ENCODE peak calls at places on chromosomes 1 and 21, in ten cellular contexts. S is K562, J is neuronal stem cell, B is MM.1S, A is endothelial cell of umbilical vein, D is PC-9, N is neural progenitor cell, E is IMR-90, X is H9, O is SK-N-SH. C is an unnamed sample.

GRCh38 chr1:165073402-165074007 is 283.0 kb downstream of the LMX1A start:
- DNase-seq in S (no peak), J (peak; percentile 47), B (peak; percentile 69), A (peak; percentile 57), D (peak; percentile 46), N (peak; percentile 75), E (peak; percentile 56), X (peak; percentile 52), O (peak; percentile 47), C (peak; percentile 35)

GRCh38 chr1:43449708-43450069 is 4.0 kb downstream of the HYI start:
- DNase-seq in S (no peak), J (no peak), B (no peak), A (no peak), D (no peak), N (no peak), E (no peak), X (peak; percentile 9), O (no peak), C (no peak)

GRCh38 chr1:116172666-116173065 is 61.5 kb downstream of the MAB21L3 start:
- DNase-seq in S (no peak), J (no peak), B (no peak), A (no peak), D (no peak), N (no peak), E (no peak), X (no peak), O (no peak), C (no peak)

GRCh38 chr1:154860154-154860870 is 9.8 kb downstream of the KCNN3 start:
- DNase-seq in S (peak; percentile 27), J (no peak), B (peak; percentile 98), A (no peak), D (peak; percentile 30), N (no peak), E (no peak), X (no peak), O (no peak), C (no peak)

GRCh38 chr1:51649593-51650091 is 32.8 kb downstream of the OSBPL9 start:
- DNase-seq in S (no peak), J (no peak), B (no peak), A (no peak), D (peak; percentile 49), N (no peak), E (no peak), X (no peak), O (no peak), C (no peak)

GRCh38 chr1:246004281-246004680 is 502.8 kb downstream of the SMYD3 start:
- DNase-seq in S (no peak), J (no peak), B (no peak), A (no peak), D (no peak), N (no peak), E (no peak), X (no peak), O (no peak), C (no peak)

GRCh38 chr1:118963456-118964430 is 24.4 kb downstream of the TBX15 start:
- DNase-seq in S (no peak), J (no peak), B (no peak), A (no peak), D (no peak), N (no peak), E (peak; percentile 30), X (no peak), O (no peak), C (peak; percentile 39)

GRCh38 chr1:87706779-87707228 is 378.1 kb downstream of the LMO4 start:
- DNase-seq in S (no peak), J (no peak), B (no peak), A (no peak), D (no peak), N (no peak), E (peak; percentile 48), X (no peak), O (no peak), C (no peak)

GRCh38 chr1:67458663-67459062 is 28.5 kb upstream of the SERBP1 start:
- DNase-seq in S (no peak), J (no peak), B (no peak), A (no peak), D (no peak), N (peak; percentile 7), E (no peak), X (no peak), O (no peak), C (no peak)

GRCh38 chr1:2213576-2214505 is 14.3 kb upstream of the SKI start:
- DNase-seq in S (no peak), J (no peak), B (no peak), A (peak; percentile 48), D (no peak), N (no peak), E (peak; percentile 86), X (no peak), O (no peak), C (no peak)

DNA sequence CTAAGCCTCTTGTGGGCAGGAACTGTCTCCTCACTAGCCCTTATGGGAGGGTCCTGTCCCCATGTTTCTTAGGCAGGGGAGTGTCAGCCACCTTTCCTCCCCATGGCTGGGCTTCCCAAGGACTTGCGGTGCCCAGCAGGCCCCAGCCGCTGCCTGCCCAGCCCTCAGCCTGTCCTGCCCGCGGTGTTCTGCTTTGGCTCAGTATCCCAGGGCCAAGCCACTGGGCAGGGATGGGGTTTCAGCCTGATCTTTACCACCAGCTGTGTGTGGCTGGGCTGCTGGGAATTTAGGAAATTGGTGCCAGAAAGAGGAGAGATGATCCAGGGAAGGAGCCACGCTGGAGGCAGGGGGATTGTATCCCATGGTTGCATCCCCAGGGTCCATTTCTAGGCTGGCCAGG is 6.9 kb upstream of the IGFN1 start:
- DNase-seq in S (no peak), J (no peak), B (no peak), A (no peak), D (no peak), N (no peak), E (no peak), X (no peak), O (no peak), C (no peak)
- H2AFZ ChIP-seq in S (no peak overlapping the region), J (no peak overlapping the region), B (no peak overlapping the region), A (no peak overlapping the region), D (no peak overlapping the region), N (no peak overlapping the region), E (no peak overlapping the region), X (no peak overlapping the region), O (no peak overlapping the region), C (no peak overlapping the region)

DNA sequence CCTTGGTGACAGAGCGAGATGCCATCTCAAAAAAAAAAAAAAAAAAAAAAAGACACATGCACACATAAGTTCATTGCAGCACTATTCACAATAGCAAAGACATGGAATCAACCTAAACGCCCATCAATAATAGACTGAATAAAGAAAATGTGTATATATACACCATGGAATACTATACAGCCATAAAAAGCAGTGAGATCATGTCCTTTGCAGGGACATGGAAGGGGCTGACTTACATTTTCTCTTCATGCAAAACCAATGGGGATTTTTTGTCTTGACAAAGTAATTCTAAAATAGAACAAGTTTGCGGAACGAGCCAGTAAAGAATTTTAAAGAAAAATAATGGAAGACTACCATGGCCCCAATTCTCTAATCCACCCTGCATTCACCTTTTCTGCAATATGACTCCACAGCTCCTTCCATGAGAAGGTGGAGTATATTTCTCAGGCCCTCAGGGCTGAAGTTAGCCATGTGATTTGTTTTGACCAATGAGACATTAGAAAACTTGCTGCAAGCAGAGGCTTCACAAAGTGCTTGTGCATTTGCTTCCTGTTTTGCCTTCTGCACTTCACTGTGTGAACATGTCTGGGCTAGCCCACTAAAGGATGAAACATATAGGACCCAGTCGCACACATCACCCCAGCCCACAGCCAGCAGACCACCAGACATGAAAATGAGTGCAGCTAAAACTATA is 78.8 kb upstream of the NR5A2 start:
- DNase-seq in S (no peak), J (no peak), B (peak; percentile 21), A (peak; percentile 31), D (no peak), N (no peak), E (peak; percentile 31), X (no peak), O (no peak), C (peak; percentile 69)
- H2AFZ ChIP-seq in S (no peak overlapping the region), J (no peak overlapping the region), B (no peak overlapping the region), A (peak overlapping the region; percentile 73), D (no peak overlapping the region), N (peak overlapping the region; percentile 40), E (peak overlapping the region; percentile 61), X (no peak overlapping the region), O (peak overlapping the region; percentile 39), C (peak overlapping the region; percentile 38)

GRCh38 chr21:31850886-31851285 is 21.9 kb upstream of the HUNK start:
- DNase-seq in S (no peak), J (no peak), B (no peak), A (no peak), D (no peak), N (no peak), E (no peak), X (no peak), O (no peak), C (no peak)

GRCh38 chr21:31846690-31847089 is 26.1 kb upstream of the HUNK start:
- DNase-seq in S (no peak), J (no peak), B (no peak), A (no peak), D (no peak), N (no peak), E (no peak), X (no peak), O (no peak), C (no peak)

GRCh38 chr21:31848339-31848985 is 24.4 kb upstream of the HUNK start:
- DNase-seq in S (no peak), J (no peak), B (no peak), A (no peak), D (no peak), N (no peak), E (no peak), X (no peak), O (no peak), C (no peak)

GRCh38 chr21:31845151-31845550 is 27.7 kb upstream of the HUNK start:
- DNase-seq in S (no peak), J (no peak), B (no peak), A (no peak), D (no peak), N (no peak), E (no peak), X (peak; percentile 52), O (no peak), C (no peak)
- H2AFZ ChIP-seq in S (no peak overlapping the region), J (peak overlapping the region; percentile 58), B (no peak overlapping the region), A (no peak overlapping the region), D (no peak overlapping the region), N (peak overlapping the region; percentile 12), E (no peak overlapping the region), X (peak overlapping the region; percentile 84), O (no peak overlapping the region), C (no peak overlapping the region)

DNA sequence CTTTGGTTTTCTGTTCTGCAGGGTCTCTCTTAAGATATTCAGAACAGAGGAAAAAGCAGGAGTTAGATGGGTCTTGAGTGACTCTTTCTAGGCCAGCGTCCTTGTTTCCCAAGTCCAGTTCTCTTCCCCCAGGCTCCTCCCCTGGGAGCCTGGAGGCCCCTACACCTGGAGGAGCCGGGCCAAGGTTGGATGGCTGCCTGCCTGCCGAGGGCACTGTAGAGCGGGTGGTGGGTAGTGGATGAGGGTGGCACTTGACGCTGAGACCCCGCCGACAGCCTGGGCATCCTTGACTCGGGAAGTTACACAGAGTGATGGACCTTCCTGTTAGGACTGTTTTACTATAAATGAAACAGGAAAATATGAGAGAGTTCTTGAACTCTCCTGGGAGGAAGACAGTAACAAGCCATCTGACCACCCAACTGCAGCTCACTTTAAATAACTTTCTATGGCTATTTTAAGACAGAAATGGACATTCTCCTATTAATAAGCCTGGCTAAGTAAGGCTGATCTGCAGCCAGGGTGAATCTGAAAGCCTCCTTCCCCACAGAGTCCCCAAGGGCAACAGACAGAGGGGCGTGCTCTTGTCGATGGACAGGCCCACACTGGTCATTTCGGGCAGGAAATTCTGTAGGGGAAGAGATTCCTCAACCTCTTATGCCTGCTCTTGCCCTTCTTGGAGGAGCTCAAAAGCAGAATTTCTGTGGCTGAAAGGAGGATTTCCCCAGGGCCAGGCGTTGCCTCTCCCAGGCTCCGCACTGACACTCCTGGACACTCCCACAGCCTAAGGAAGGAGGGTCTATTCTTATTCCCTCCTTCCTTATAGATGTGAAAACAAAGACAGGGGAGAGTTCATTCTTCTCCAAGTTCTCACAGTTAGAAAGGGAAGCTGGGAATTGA is 17.7 kb upstream of the KANK4 start:
- DNase-seq in S (no peak), J (no peak), B (no peak), A (no peak), D (no peak), N (peak; percentile 20), E (no peak), X (no peak), O (no peak), C (peak; percentile 35)
- H2AFZ ChIP-seq in S (no peak overlapping the region), J (peak overlapping the region; percentile 85), B (no peak overlapping the region), A (no peak overlapping the region), D (no peak overlapping the region), N (peak overlapping the region; percentile 95), E (no peak overlapping the region), X (no peak overlapping the region), O (no peak overlapping the region), C (peak overlapping the region; percentile 84)

C was measured in mammary epithelial cell.